ENCODE peak calls at places on chromosome 1, in four cellular contexts. B is Peyer's patch, C is uterus, O is left lung. U is an unnamed sample.

GRCh38 chr1:100455478-100456072 is 82.4 kb upstream of the GPR88 start:
- DNase-seq in B (no peak), C (no peak), O (no peak), U (no peak)

GRCh38 chr1:20210736-20211405 is 24.6 kb upstream of the PLA2G2C start:
- DNase-seq in B (no peak), C (no peak), O (no peak), U (no peak)

GRCh38 chr1:111739984-111740765 is 980 bp upstream of the INKA2 start:
- DNase-seq in B (peak), C (peak), O (peak), U (no peak)

GRCh38 chr1:54934869-54935268 is 45.6 kb upstream of the TMEM61 start:
- DNase-seq in B (no peak), C (no peak), O (no peak), U (no peak)

GRCh38 chr1:3066250-3066711 is 2.7 kb upstream of the PRDM16 start:
- DNase-seq in B (no peak), C (no peak), O (peak), U (no peak)

GRCh38 chr1:228018125-228018398 is 11.3 kb downstream of the WNT3A start:
- DNase-seq in B (no peak), C (no peak), O (peak), U (no peak)

GRCh38 chr1:183098349-183098748 is 75.1 kb downstream of the LAMC1 start:
- DNase-seq in B (no peak), C (no peak), O (no peak), U (no peak)

GRCh38 chr1:221574529-221574928 is 167.4 kb downstream of the DUSP10 start:
- DNase-seq in B (no peak), C (no peak), O (no peak), U (no peak)

GRCh38 chr1:17250601-17251000 is 1.7 kb downstream of the PADI3 start:
- DNase-seq in B (no peak), C (no peak), O (no peak), U (no peak)

DNA sequence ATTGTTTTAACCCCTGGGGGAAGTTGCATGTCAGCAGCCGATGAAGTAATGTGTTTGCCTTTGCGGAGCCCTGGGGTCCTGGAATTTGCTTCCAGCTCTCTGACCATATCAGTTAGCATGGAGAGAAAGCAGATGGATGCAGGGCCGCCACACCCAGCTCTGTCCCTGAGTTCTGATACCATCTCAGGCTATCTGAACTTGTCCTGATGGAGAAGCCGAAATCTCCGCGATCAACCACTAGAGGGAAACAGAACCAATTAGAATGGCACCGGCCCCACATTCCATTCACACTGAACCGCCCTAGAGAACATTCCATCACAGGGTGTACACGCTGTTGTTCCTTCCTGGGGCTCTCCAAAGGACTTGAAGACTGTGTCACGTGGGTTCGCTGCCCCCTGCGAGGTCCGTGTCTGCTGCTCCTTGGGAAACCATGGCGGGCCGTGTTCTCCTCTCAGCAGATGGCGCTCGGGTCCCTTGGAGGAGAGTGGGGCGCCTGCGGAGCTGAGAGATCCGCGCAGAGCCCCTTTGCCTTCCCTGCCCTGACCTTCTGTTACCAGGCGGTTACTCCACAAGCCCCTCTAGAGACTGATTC is 75.4 kb downstream of the ABCA4 start:
- DNase-seq in B (peak), C (peak), O (peak), U (no peak)
- H3K4me3 ChIP-seq in B (no peak), C (no peak), O (no peak), U (no peak)

GRCh38 chr1:85297538-85297854 is 21.1 kb upstream of the BCL10 start:
- DNase-seq in B (no peak), C (no peak), O (no peak), U (no peak)

GRCh38 chr1:85295654-85296053 is 19.2 kb upstream of the BCL10 start:
- DNase-seq in B (no peak), C (no peak), O (no peak), U (no peak)

GRCh38 chr1:85296980-85297379 is 20.5 kb upstream of the BCL10 start:
- DNase-seq in B (no peak), C (no peak), O (no peak), U (no peak)

GRCh38 chr1:85300140-85300539 is 23.7 kb upstream of the BCL10 start:
- DNase-seq in B (no peak), C (no peak), O (no peak), U (no peak)

GRCh38 chr1:85297855-85298629 is 21.6 kb upstream of the BCL10 start:
- DNase-seq in B (peak), C (peak), O (no peak), U (peak)
- H3K4me3 ChIP-seq in B (no peak), C (no peak), O (no peak), U (no peak)

GRCh38 chr1:22166439-22166838 is 23.5 kb upstream of the WNT4 start:
- DNase-seq in B (no peak), C (no peak), O (no peak), U (no peak)

GRCh38 chr1:22163578-22163977 is 20.7 kb upstream of the WNT4 start:
- DNase-seq in B (no peak), C (no peak), O (no peak), U (no peak)

GRCh38 chr1:22159858-22160257 is 17.0 kb upstream of the WNT4 start:
- DNase-seq in B (no peak), C (no peak), O (no peak), U (no peak)

GRCh38 chr1:22164841-22165808 is 22.2 kb upstream of the WNT4 start:
- DNase-seq in B (no peak), C (no peak), O (no peak), U (no peak)

DNA sequence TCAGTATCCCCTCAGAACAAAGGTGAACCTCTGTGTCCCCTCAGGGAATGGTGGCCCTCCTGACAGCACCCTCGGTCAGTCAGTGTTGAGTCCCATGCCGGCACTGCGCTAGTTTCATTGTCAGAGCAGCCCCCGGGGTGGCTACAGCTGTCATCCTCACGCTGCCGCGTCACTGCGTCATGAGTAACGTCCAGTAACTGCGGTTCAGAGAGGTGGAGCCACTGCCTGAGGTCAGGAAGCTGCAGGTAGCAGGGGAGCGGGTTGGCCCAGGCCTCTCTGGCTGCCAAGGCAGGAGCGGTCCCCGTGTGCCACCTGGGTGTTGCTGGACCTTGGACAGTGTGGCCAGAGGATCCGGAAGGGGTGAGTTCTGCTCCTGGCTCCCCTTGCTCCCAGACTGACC is 20.2 kb upstream of the WNT4 start:
- DNase-seq in B (no peak), C (no peak), O (peak), U (no peak)
- H3K4me3 ChIP-seq in B (no peak), C (no peak), O (no peak), U (no peak)

DNA sequence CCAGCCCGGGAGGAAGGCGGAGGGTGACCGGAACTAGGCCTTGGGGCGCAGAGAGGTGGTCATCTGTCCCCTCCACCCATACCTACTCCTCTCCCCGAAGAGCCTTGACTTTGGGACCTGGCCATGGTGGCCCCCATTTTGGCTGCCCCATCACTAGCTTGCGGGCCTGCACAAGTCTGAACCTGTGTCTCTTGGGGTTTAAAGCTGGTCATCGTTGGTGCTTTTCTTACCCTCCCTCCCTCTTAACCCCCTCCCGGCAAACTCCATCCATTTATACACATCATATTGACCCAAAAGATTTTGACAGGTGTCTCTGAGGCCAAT is 19.8 kb downstream of the RHBG start:
- DNase-seq in B (no peak), C (no peak), O (no peak), U (no peak)
- H3K4me3 ChIP-seq in B (no peak), C (no peak), O (no peak), U (no peak)

DNA sequence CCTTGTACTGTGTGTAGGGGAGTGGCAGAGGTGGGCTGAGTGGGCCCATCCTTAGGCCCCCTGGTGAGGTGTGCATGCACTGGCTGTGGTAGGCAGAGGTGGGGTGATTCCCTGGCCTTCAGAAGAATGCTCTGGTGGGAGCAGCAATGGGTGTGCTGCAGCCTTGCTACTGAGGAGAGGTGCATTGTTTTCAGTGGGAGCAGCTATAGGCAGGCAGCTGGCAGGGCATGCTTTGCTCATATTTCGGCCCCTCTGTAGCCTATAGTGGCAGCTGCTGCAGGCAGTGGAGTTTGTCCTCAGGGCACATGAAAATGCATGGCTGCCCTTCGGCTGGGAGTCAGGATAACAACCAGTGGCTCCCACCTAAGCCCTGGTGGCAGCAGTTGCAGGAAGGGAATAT is 10.1 kb upstream of the KCTD3 start:
- DNase-seq in B (no peak), C (no peak), O (no peak), U (no peak)
- H3K4me3 ChIP-seq in B (no peak), C (no peak), O (no peak), U (no peak)

GRCh38 chr1:212917858-212918257 is 32.5 kb upstream of the VASH2 start:
- DNase-seq in B (no peak), C (no peak), O (no peak), U (no peak)

GRCh38 chr1:212917134-212917485 is 33.2 kb upstream of the VASH2 start:
- DNase-seq in B (no peak), C (no peak), O (no peak), U (no peak)

GRCh38 chr1:212915245-212916091 is 34.9 kb upstream of the VASH2 start:
- DNase-seq in B (no peak), C (peak), O (no peak), U (no peak)

GRCh38 chr1:212916395-212917133 is 33.8 kb upstream of the VASH2 start:
- DNase-seq in B (no peak), C (no peak), O (peak), U (peak)

GRCh38 chr1:212914789-212915188 is 35.6 kb upstream of the VASH2 start:
- DNase-seq in B (no peak), C (no peak), O (no peak), U (no peak)
- H3K4me3 ChIP-seq in B (no peak), C (no peak), O (no peak), U (no peak)